ENCODE peak calls at places on chromosomes 6 and 20, in seven cellular contexts. I is HEK293T; V is cardiac muscle cell; A is activated CD4-positive, alpha-beta memory T cell treated with anti-CD3 and anti-CD28 coated beads, Interleukin-2, amount 10 ng/mL, durations not matched to agents 7 days and 5 days; F is epithelial cell of prostate; S is G401; G is activated naive CD4-positive, alpha-beta T cell treated with Interleukin-2 at 50 U/mL for 16 hours. E is an unnamed sample.

GRCh38 chr20:24802286-24802820 is 146.7 kb upstream of the CST7 start:
- DNase-seq in I (no peak), F (no peak), V (no peak), G (no peak), A (no peak), S (no peak), E (no peak)

GRCh38 chr6:18501313-18502013 is 114.3 kb downstream of the RNF144B start:
- DNase-seq in I (no peak), S (no peak), G (no peak), F (no peak), V (peak), A (no peak), E (no peak)

GRCh38 chr20:17898548-17898994 is 70.0 kb downstream of the SNX5 start:
- DNase-seq in A (peak), S (peak), V (peak), I (peak), G (peak), F (no peak), E (peak)

GRCh38 chr6:88166493-88166900 is 350 bp upstream of the CNR1 start:
- DNase-seq in S (no peak), G (no peak), I (no peak), A (no peak), V (no peak), F (no peak), E (peak)

GRCh38 chr6:6008648-6009421 is 2.1 kb upstream of the NRN1 start:
- DNase-seq in V (peak), I (peak), A (peak), G (peak), S (peak), F (no peak), E (peak)

GRCh38 chr20:13262701-13263335 is 41.7 kb downstream of the ISM1 start:
- DNase-seq in S (no peak), G (no peak), V (no peak), A (no peak), F (no peak), I (no peak), E (peak)

GRCh38 chr6:111478749-111479148 is 4.3 kb downstream of the REV3L start:
- DNase-seq in F (no peak), A (no peak), I (no peak), V (peak), G (no peak), S (peak), E (peak)

GRCh38 chr6:107532707-107533106 is 42.8 kb downstream of the SOBP start:
- DNase-seq in A (no peak), G (no peak), I (no peak), S (peak), V (no peak), F (no peak), E (no peak)

GRCh38 chr20:4769328-4769727 is 47.6 kb downstream of the PRND start:
- DNase-seq in G (no peak), S (no peak), A (no peak), V (no peak), I (no peak), F (no peak), E (no peak)

GRCh38 chr20:21513181-21513663 is 642 bp downstream of the NKX2-2 start:
- DNase-seq in A (no peak), I (no peak), V (no peak), S (no peak), G (no peak), F (no peak), E (no peak)

GRCh38 chr6:170345662-170346061 is 39.1 kb downstream of the FAM120B start:
- DNase-seq in S (no peak), V (no peak), A (peak), I (no peak), F (no peak), G (no peak), E (no peak)

GRCh38 chr6:169837529-169838250 is 86.3 kb downstream of the ERMARD start:
- DNase-seq in I (no peak), G (no peak), S (peak), V (no peak), F (no peak), A (peak), E (no peak)

E was measured in DMS53.